ENCODE peak calls at places on chromosomes 3 and 15, in six cellular contexts. One of them, this sample, is unnamed.

GRCh38 chr3:52846427-52846983 is 11.7 kb upstream of the MUSTN1 start:
- DNase-seq in GDM1: no peak
- DNase-seq in SJSA1: no peak
- DNase-seq in ovary: no peak
- DNase-seq in suprapubic skin: no peak
- DNase-seq in stimulated activated CD8-positive, alpha-beta memory T cell treated with anti-CD3 and anti-CD28 coated beads, Interleukin-12 subunit alpha, Interleukin-12 subunit beta, amount 100 ng/mL, for 1 hour: no peak
- DNase-seq in this sample: no peak

GRCh38 chr3:129001101-129001816 is at the start of gene EFCC1:
- DNase-seq in GDM1: peak
- DNase-seq in SJSA1: peak
- DNase-seq in ovary: peak
- DNase-seq in suprapubic skin: peak
- DNase-seq in stimulated activated CD8-positive, alpha-beta memory T cell treated with anti-CD3 and anti-CD28 coated beads, Interleukin-12 subunit alpha, Interleukin-12 subunit beta, amount 100 ng/mL, for 1 hour: no peak
- DNase-seq in this sample: peak

GRCh38 chr15:25712192-25712960 is 150.8 kb downstream of the ATP10A start:
- DNase-seq in GDM1: no peak
- DNase-seq in SJSA1: no peak
- DNase-seq in ovary: no peak
- DNase-seq in suprapubic skin: no peak
- DNase-seq in stimulated activated CD8-positive, alpha-beta memory T cell treated with anti-CD3 and anti-CD28 coated beads, Interleukin-12 subunit alpha, Interleukin-12 subunit beta, amount 100 ng/mL, for 1 hour: no peak
- DNase-seq in this sample: no peak

GRCh38 chr3:12833226-12834161 is 7.9 kb downstream of the RPL32 start:
- DNase-seq in GDM1: no peak
- DNase-seq in SJSA1: no peak
- DNase-seq in ovary: no peak
- DNase-seq in suprapubic skin: no peak
- DNase-seq in stimulated activated CD8-positive, alpha-beta memory T cell treated with anti-CD3 and anti-CD28 coated beads, Interleukin-12 subunit alpha, Interleukin-12 subunit beta, amount 100 ng/mL, for 1 hour: no peak
- DNase-seq in this sample: no peak

GRCh38 chr3:126216416-126216815 is 36.0 kb upstream of the ALDH1L1 start:
- DNase-seq in GDM1: no peak
- DNase-seq in SJSA1: no peak
- DNase-seq in ovary: no peak
- DNase-seq in suprapubic skin: no peak
- DNase-seq in stimulated activated CD8-positive, alpha-beta memory T cell treated with anti-CD3 and anti-CD28 coated beads, Interleukin-12 subunit alpha, Interleukin-12 subunit beta, amount 100 ng/mL, for 1 hour: no peak
- DNase-seq in this sample: no peak

GRCh38 chr3:156781310-156782230 is 44.6 kb upstream of the LEKR1 start:
- DNase-seq in GDM1: no peak
- DNase-seq in SJSA1: peak
- DNase-seq in ovary: no peak
- DNase-seq in suprapubic skin: no peak
- DNase-seq in stimulated activated CD8-positive, alpha-beta memory T cell treated with anti-CD3 and anti-CD28 coated beads, Interleukin-12 subunit alpha, Interleukin-12 subunit beta, amount 100 ng/mL, for 1 hour: no peak
- DNase-seq in this sample: no peak

GRCh38 chr15:43930079-43930478 is 103.3 kb downstream of the WDR76 start:
- DNase-seq in GDM1: no peak
- DNase-seq in SJSA1: no peak
- DNase-seq in ovary: no peak
- DNase-seq in suprapubic skin: no peak
- DNase-seq in stimulated activated CD8-positive, alpha-beta memory T cell treated with anti-CD3 and anti-CD28 coated beads, Interleukin-12 subunit alpha, Interleukin-12 subunit beta, amount 100 ng/mL, for 1 hour: no peak
- DNase-seq in this sample: no peak

GRCh38 chr3:149316427-149316826 is 17.0 kb downstream of the TM4SF18 start:
- DNase-seq in GDM1: no peak
- DNase-seq in SJSA1: no peak
- DNase-seq in ovary: no peak
- DNase-seq in suprapubic skin: no peak
- DNase-seq in stimulated activated CD8-positive, alpha-beta memory T cell treated with anti-CD3 and anti-CD28 coated beads, Interleukin-12 subunit alpha, Interleukin-12 subunit beta, amount 100 ng/mL, for 1 hour: no peak
- DNase-seq in this sample: no peak

GRCh38 chr3:47836986-47837385 is 34.0 kb downstream of the DHX30 start:
- DNase-seq in GDM1: no peak
- DNase-seq in SJSA1: no peak
- DNase-seq in ovary: no peak
- DNase-seq in suprapubic skin: no peak
- DNase-seq in stimulated activated CD8-positive, alpha-beta memory T cell treated with anti-CD3 and anti-CD28 coated beads, Interleukin-12 subunit alpha, Interleukin-12 subunit beta, amount 100 ng/mL, for 1 hour: no peak
- DNase-seq in this sample: no peak

GRCh38 chr3:71681224-71681668 is 44.0 kb downstream of the EIF4E3 start:
- DNase-seq in GDM1: peak
- DNase-seq in SJSA1: peak
- DNase-seq in ovary: peak
- DNase-seq in suprapubic skin: no peak
- DNase-seq in stimulated activated CD8-positive, alpha-beta memory T cell treated with anti-CD3 and anti-CD28 coated beads, Interleukin-12 subunit alpha, Interleukin-12 subunit beta, amount 100 ng/mL, for 1 hour: no peak
- DNase-seq in this sample: peak

GRCh38 chr15:48865387-48866079 is 12.4 kb upstream of the EID1 start:
- DNase-seq in GDM1: no peak
- DNase-seq in SJSA1: no peak
- DNase-seq in ovary: no peak
- DNase-seq in suprapubic skin: no peak
- DNase-seq in stimulated activated CD8-positive, alpha-beta memory T cell treated with anti-CD3 and anti-CD28 coated beads, Interleukin-12 subunit alpha, Interleukin-12 subunit beta, amount 100 ng/mL, for 1 hour: no peak
- DNase-seq in this sample: no peak

GRCh38 chr3:48064292-48064829 is 48.1 kb upstream of the MAP4 start:
- DNase-seq in GDM1: no peak
- DNase-seq in SJSA1: no peak
- DNase-seq in ovary: no peak
- DNase-seq in suprapubic skin: no peak
- DNase-seq in stimulated activated CD8-positive, alpha-beta memory T cell treated with anti-CD3 and anti-CD28 coated beads, Interleukin-12 subunit alpha, Interleukin-12 subunit beta, amount 100 ng/mL, for 1 hour: no peak
- DNase-seq in this sample: no peak

GRCh38 chr3:187925326-187925725 is 180.1 kb upstream of the BCL6 start:
- DNase-seq in GDM1: no peak
- DNase-seq in SJSA1: no peak
- DNase-seq in ovary: no peak
- DNase-seq in suprapubic skin: no peak
- DNase-seq in stimulated activated CD8-positive, alpha-beta memory T cell treated with anti-CD3 and anti-CD28 coated beads, Interleukin-12 subunit alpha, Interleukin-12 subunit beta, amount 100 ng/mL, for 1 hour: no peak
- DNase-seq in this sample: no peak

GRCh38 chr15:93164409-93164808 is 75.4 kb upstream of the RGMA start:
- DNase-seq in GDM1: no peak
- DNase-seq in SJSA1: no peak
- DNase-seq in ovary: no peak
- DNase-seq in suprapubic skin: no peak
- DNase-seq in stimulated activated CD8-positive, alpha-beta memory T cell treated with anti-CD3 and anti-CD28 coated beads, Interleukin-12 subunit alpha, Interleukin-12 subunit beta, amount 100 ng/mL, for 1 hour: no peak
- DNase-seq in this sample: no peak

GRCh38 chr3:171565671-171566070 is 105.5 kb upstream of the TNIK start:
- DNase-seq in GDM1: no peak
- DNase-seq in SJSA1: no peak
- DNase-seq in ovary: no peak
- DNase-seq in suprapubic skin: no peak
- DNase-seq in stimulated activated CD8-positive, alpha-beta memory T cell treated with anti-CD3 and anti-CD28 coated beads, Interleukin-12 subunit alpha, Interleukin-12 subunit beta, amount 100 ng/mL, for 1 hour: no peak
- DNase-seq in this sample: no peak

GRCh38 chr3:43296565-43296964 is 10.2 kb downstream of the SNRK start:
- DNase-seq in GDM1: peak
- DNase-seq in SJSA1: no peak
- DNase-seq in ovary: no peak
- DNase-seq in suprapubic skin: no peak
- DNase-seq in stimulated activated CD8-positive, alpha-beta memory T cell treated with anti-CD3 and anti-CD28 coated beads, Interleukin-12 subunit alpha, Interleukin-12 subunit beta, amount 100 ng/mL, for 1 hour: peak
- DNase-seq in this sample: peak

GRCh38 chr3:157819415-157819814 is 286.8 kb downstream of the SHOX2 start:
- DNase-seq in GDM1: no peak
- DNase-seq in SJSA1: no peak
- DNase-seq in ovary: no peak
- DNase-seq in suprapubic skin: no peak
- DNase-seq in stimulated activated CD8-positive, alpha-beta memory T cell treated with anti-CD3 and anti-CD28 coated beads, Interleukin-12 subunit alpha, Interleukin-12 subunit beta, amount 100 ng/mL, for 1 hour: no peak
- DNase-seq in this sample: no peak

GRCh38 chr3:71128951-71129350 is 454.6 kb downstream of the FOXP1 start:
- DNase-seq in GDM1: no peak
- DNase-seq in SJSA1: no peak
- DNase-seq in ovary: no peak
- DNase-seq in suprapubic skin: no peak
- DNase-seq in stimulated activated CD8-positive, alpha-beta memory T cell treated with anti-CD3 and anti-CD28 coated beads, Interleukin-12 subunit alpha, Interleukin-12 subunit beta, amount 100 ng/mL, for 1 hour: no peak
- DNase-seq in this sample: no peak

GRCh38 chr3:149832086-149832485 is 19.1 kb downstream of the RNF13 start:
- DNase-seq in GDM1: no peak
- DNase-seq in SJSA1: no peak
- DNase-seq in ovary: no peak
- DNase-seq in suprapubic skin: no peak
- DNase-seq in stimulated activated CD8-positive, alpha-beta memory T cell treated with anti-CD3 and anti-CD28 coated beads, Interleukin-12 subunit alpha, Interleukin-12 subunit beta, amount 100 ng/mL, for 1 hour: no peak
- DNase-seq in this sample: no peak

GRCh38 chr15:78007965-78008886 is 69.3 kb downstream of the TBC1D2B start:
- DNase-seq in GDM1: no peak
- DNase-seq in SJSA1: no peak
- DNase-seq in ovary: peak
- DNase-seq in suprapubic skin: no peak
- DNase-seq in stimulated activated CD8-positive, alpha-beta memory T cell treated with anti-CD3 and anti-CD28 coated beads, Interleukin-12 subunit alpha, Interleukin-12 subunit beta, amount 100 ng/mL, for 1 hour: no peak
- DNase-seq in this sample: peak

GRCh38 chr15:65868546-65869126 is 655 bp upstream of the RAB11A start:
- DNase-seq in GDM1: no peak
- DNase-seq in SJSA1: no peak
- DNase-seq in ovary: no peak
- DNase-seq in suprapubic skin: no peak
- DNase-seq in stimulated activated CD8-positive, alpha-beta memory T cell treated with anti-CD3 and anti-CD28 coated beads, Interleukin-12 subunit alpha, Interleukin-12 subunit beta, amount 100 ng/mL, for 1 hour: no peak
- DNase-seq in this sample: no peak

GRCh38 chr3:31165399-31165860 is 271.0 kb upstream of the GADL1 start:
- DNase-seq in GDM1: no peak
- DNase-seq in SJSA1: peak
- DNase-seq in ovary: no peak
- DNase-seq in suprapubic skin: no peak
- DNase-seq in stimulated activated CD8-positive, alpha-beta memory T cell treated with anti-CD3 and anti-CD28 coated beads, Interleukin-12 subunit alpha, Interleukin-12 subunit beta, amount 100 ng/mL, for 1 hour: no peak
- DNase-seq in this sample: no peak

GRCh38 chr3:54146383-54147239 is 24.3 kb downstream of the CACNA2D3 start:
- DNase-seq in GDM1: no peak
- DNase-seq in SJSA1: peak
- DNase-seq in ovary: peak
- DNase-seq in suprapubic skin: no peak
- DNase-seq in stimulated activated CD8-positive, alpha-beta memory T cell treated with anti-CD3 and anti-CD28 coated beads, Interleukin-12 subunit alpha, Interleukin-12 subunit beta, amount 100 ng/mL, for 1 hour: no peak
- DNase-seq in this sample: peak

GRCh38 chr3:128320551-128321340 is 145.9 kb downstream of the DNAJB8 start:
- DNase-seq in GDM1: no peak
- DNase-seq in SJSA1: no peak
- DNase-seq in ovary: no peak
- DNase-seq in suprapubic skin: peak
- DNase-seq in stimulated activated CD8-positive, alpha-beta memory T cell treated with anti-CD3 and anti-CD28 coated beads, Interleukin-12 subunit alpha, Interleukin-12 subunit beta, amount 100 ng/mL, for 1 hour: no peak
- DNase-seq in this sample: no peak

GRCh38 chr3:12553921-12554391 is 2.9 kb upstream of the MKRN2 start:
- DNase-seq in GDM1: peak
- DNase-seq in SJSA1: peak
- DNase-seq in ovary: peak
- DNase-seq in suprapubic skin: no peak
- DNase-seq in stimulated activated CD8-positive, alpha-beta memory T cell treated with anti-CD3 and anti-CD28 coated beads, Interleukin-12 subunit alpha, Interleukin-12 subunit beta, amount 100 ng/mL, for 1 hour: no peak
- DNase-seq in this sample: peak

GRCh38 chr3:98541695-98542094 is 9.9 kb downstream of the GPR15 start:
- DNase-seq in GDM1: no peak
- DNase-seq in SJSA1: no peak
- DNase-seq in ovary: no peak
- DNase-seq in suprapubic skin: no peak
- DNase-seq in stimulated activated CD8-positive, alpha-beta memory T cell treated with anti-CD3 and anti-CD28 coated beads, Interleukin-12 subunit alpha, Interleukin-12 subunit beta, amount 100 ng/mL, for 1 hour: no peak
- DNase-seq in this sample: no peak

GRCh38 chr3:32945136-32945535 is 6.3 kb upstream of the CCR4 start:
- DNase-seq in GDM1: no peak
- DNase-seq in SJSA1: peak
- DNase-seq in ovary: no peak
- DNase-seq in suprapubic skin: no peak
- DNase-seq in stimulated activated CD8-positive, alpha-beta memory T cell treated with anti-CD3 and anti-CD28 coated beads, Interleukin-12 subunit alpha, Interleukin-12 subunit beta, amount 100 ng/mL, for 1 hour: no peak
- DNase-seq in this sample: no peak